ENCODE peak calls at places on chromosomes 16 and 17, in seven cellular contexts. One of them, this sample, is unnamed.
A peak's percentile ranks its signal among the peaks of the same experiment; 100 is the strongest.

GRCh38 chr16:78748471-78748929 is 649.0 kb downstream of the WWOX start:
- DNase-seq in osteocyte: no peak
- DNase-seq in NCI-H524 treated with DMSO at 0.1 percent for 48 hours: peak; percentile 99
- DNase-seq in HFF-Myc: no peak
- DNase-seq in foreskin fibroblast: no peak
- DNase-seq in NCI-H1092: no peak
- DNase-seq in ELR: no peak
- DNase-seq in this sample: no peak

GRCh38 chr16:81595676-81596292 is 151.2 kb downstream of the CMIP start:
- DNase-seq in osteocyte: no peak
- DNase-seq in NCI-H524 treated with DMSO at 0.1 percent for 48 hours: no peak
- DNase-seq in HFF-Myc: no peak
- DNase-seq in foreskin fibroblast: no peak
- DNase-seq in NCI-H1092: no peak
- DNase-seq in ELR: peak; percentile 40
- DNase-seq in this sample: no peak

GRCh38 chr17:58402047-58402446 is 15.3 kb downstream of the RNF43 start:
- DNase-seq in osteocyte: no peak
- DNase-seq in NCI-H524 treated with DMSO at 0.1 percent for 48 hours: no peak
- DNase-seq in HFF-Myc: no peak
- DNase-seq in foreskin fibroblast: no peak
- DNase-seq in NCI-H1092: no peak
- DNase-seq in ELR: peak; percentile 73
- DNase-seq in this sample: no peak

GRCh38 chr16:73171380-73171779 is 123.5 kb upstream of the ZFHX3 start:
- DNase-seq in osteocyte: no peak
- DNase-seq in NCI-H524 treated with DMSO at 0.1 percent for 48 hours: peak; percentile 58
- DNase-seq in HFF-Myc: no peak
- DNase-seq in foreskin fibroblast: peak; percentile 29
- DNase-seq in NCI-H1092: no peak
- DNase-seq in ELR: no peak
- DNase-seq in this sample: no peak

GRCh38 chr17:43578699-43579569 is 32.8 kb upstream of the ETV4 start:
- DNase-seq in osteocyte: no peak
- DNase-seq in NCI-H524 treated with DMSO at 0.1 percent for 48 hours: peak; percentile 60
- DNase-seq in HFF-Myc: no peak
- DNase-seq in foreskin fibroblast: peak; percentile 67
- DNase-seq in NCI-H1092: peak; percentile 71
- DNase-seq in ELR: peak; percentile 91
- DNase-seq in this sample: no peak

GRCh38 chr17:19579192-19579668 is 45.6 kb downstream of the SLC47A1 start:
- DNase-seq in osteocyte: no peak
- DNase-seq in NCI-H524 treated with DMSO at 0.1 percent for 48 hours: no peak
- DNase-seq in HFF-Myc: no peak
- DNase-seq in foreskin fibroblast: no peak
- DNase-seq in NCI-H1092: no peak
- DNase-seq in ELR: no peak
- DNase-seq in this sample: no peak

GRCh38 chr17:40803617-40804082 is 3.9 kb upstream of the KRT28 start:
- DNase-seq in osteocyte: peak; percentile 92
- DNase-seq in NCI-H524 treated with DMSO at 0.1 percent for 48 hours: peak; percentile 16
- DNase-seq in HFF-Myc: peak; percentile 63
- DNase-seq in foreskin fibroblast: peak; percentile 92
- DNase-seq in NCI-H1092: peak; percentile 72
- DNase-seq in ELR: peak; percentile 83
- DNase-seq in this sample: no peak

GRCh38 chr17:82103588-82104451 is 5.8 kb upstream of the FASN start:
- DNase-seq in osteocyte: no peak
- DNase-seq in NCI-H524 treated with DMSO at 0.1 percent for 48 hours: no peak
- DNase-seq in HFF-Myc: no peak
- DNase-seq in foreskin fibroblast: peak; percentile 75
- DNase-seq in NCI-H1092: no peak
- DNase-seq in ELR: no peak
- DNase-seq in this sample: no peak

GRCh38 chr17:75124041-75124818 is 7.3 kb downstream of the NT5C start:
- DNase-seq in osteocyte: no peak
- DNase-seq in NCI-H524 treated with DMSO at 0.1 percent for 48 hours: no peak
- DNase-seq in HFF-Myc: peak; percentile 42
- DNase-seq in foreskin fibroblast: peak; percentile 56
- DNase-seq in NCI-H1092: no peak
- DNase-seq in ELR: peak; percentile 62
- DNase-seq in this sample: no peak

GRCh38 chr16:87131996-87132345 is 185.2 kb downstream of the C16orf95 start:
- DNase-seq in osteocyte: no peak
- DNase-seq in NCI-H524 treated with DMSO at 0.1 percent for 48 hours: no peak
- DNase-seq in HFF-Myc: no peak
- DNase-seq in foreskin fibroblast: no peak
- DNase-seq in NCI-H1092: no peak
- DNase-seq in ELR: no peak
- DNase-seq in this sample: no peak

This sample was measured in esophagus muscularis mucosa.